ENCODE peak calls at places on chromosome 20, in six cellular contexts. O is astrocyte of the spinal cord, N is upper lobe of right lung, U is neural progenitor cell, M is heart left ventricle, X is nephron progenitor cell. H is an unnamed sample.

GRCh38 chr20:51062065-51062464 is 39.2 kb upstream of the KCNG1 start:
- DNase-seq in O (no peak), N (no peak), U (no peak), M (no peak), X (no peak), H (no peak)

GRCh38 chr20:90651-91050 is 3.2 kb downstream of the DEFB125 start:
- DNase-seq in O (no peak), N (no peak), U (no peak), M (no peak), X (no peak), H (no peak)

GRCh38 chr20:35327074-35327976 is 35.1 kb upstream of the FAM83C start:
- DNase-seq in O (no peak), N (no peak), U (no peak), M (no peak), X (no peak), H (no peak)

GRCh38 chr20:62480318-62480717 is 4.5 kb upstream of the GATA5 start:
- DNase-seq in O (no peak), N (no peak), U (no peak), M (no peak), X (no peak), H (no peak)

GRCh38 chr20:5584678-5585077 is 165.5 kb upstream of the SHLD1 start:
- DNase-seq in O (no peak), N (no peak), U (no peak), M (no peak), X (no peak), H (no peak)

GRCh38 chr20:13703265-13703664 is 64.5 kb upstream of the TASP1 start:
- DNase-seq in O (no peak), N (no peak), U (no peak), M (no peak), X (no peak), H (no peak)

GRCh38 chr20:62735331-62735821 is 26.7 kb downstream of the NTSR1 start:
- DNase-seq in O (no peak), N (peak; percentile 44), U (no peak), M (no peak), X (no peak), H (no peak)

GRCh38 chr20:11217322-11217989 is 543.7 kb upstream of the JAG1 start:
- DNase-seq in O (no peak), N (no peak), U (no peak), M (no peak), X (no peak), H (no peak)

GRCh38 chr20:44979090-44979621 is 12.8 kb downstream of the STK4 start:
- DNase-seq in O (peak; percentile 13), N (no peak), U (no peak), M (no peak), X (no peak), H (no peak)

GRCh38 chr20:1734269-1734858 is 76.8 kb upstream of the SIRPG start:
- DNase-seq in O (peak; percentile 7), N (no peak), U (no peak), M (no peak), X (no peak), H (no peak)

GRCh38 chr20:10537850-10538480 is 102.9 kb downstream of the SLX4IP start:
- DNase-seq in O (peak; percentile 73), N (no peak), U (no peak), M (no peak), X (no peak), H (no peak)

GRCh38 chr20:64038579-64039292 is 2.8 kb downstream of the C20orf204 start:
- DNase-seq in O (peak; percentile 34), N (peak; percentile 89), U (peak; percentile 89), M (peak; percentile 92), X (peak; percentile 88), H (peak; percentile 98)

GRCh38 chr20:62364911-62365736 is 2.0 kb downstream of the LAMA5 start:
- DNase-seq in O (no peak), N (peak; percentile 87), U (no peak), M (peak; percentile 77), X (no peak), H (no peak)

GRCh38 chr20:2301164-2301622 is 5.4 kb downstream of the TGM3 start:
- DNase-seq in O (no peak), N (peak; percentile 74), U (no peak), M (no peak), X (no peak), H (no peak)

GRCh38 chr20:62704341-62704948 is 4.2 kb upstream of the NTSR1 start:
- DNase-seq in O (peak; percentile 91), N (peak; percentile 77), U (no peak), M (peak; percentile 91), X (no peak), H (no peak)

GRCh38 chr20:45323731-45324130 is 15.6 kb upstream of the MATN4 start:
- DNase-seq in O (no peak), N (no peak), U (no peak), M (no peak), X (no peak), H (no peak)

GRCh38 chr20:18164356-18164755 is 26.7 kb downstream of the KAT14 start:
- DNase-seq in O (peak; percentile 7), N (no peak), U (no peak), M (no peak), X (no peak), H (no peak)

GRCh38 chr20:63551068-63551467 is 2.9 kb upstream of the FNDC11 start:
- DNase-seq in O (no peak), N (no peak), U (no peak), M (no peak), X (no peak), H (no peak)

GRCh38 chr20:32775240-32775991 is 13.2 kb downstream of the DNMT3B start:
- DNase-seq in O (no peak), N (no peak), U (no peak), M (no peak), X (no peak), H (no peak)

GRCh38 chr20:38875170-38875993 is 50.8 kb upstream of the FAM83D start:
- DNase-seq in O (no peak), N (no peak), U (no peak), M (no peak), X (no peak), H (peak; percentile 63)

GRCh38 chr20:36384022-36384619 is 78.0 kb downstream of the DLGAP4 start:
- DNase-seq in O (peak; percentile 19), N (no peak), U (peak; percentile 92), M (no peak), X (peak; percentile 88), H (peak; percentile 73)
- TF ChIP-seq CTCF in O (no peak), N (no peak), U (peak; percentile 55), M (peak; percentile 13), X (peak; percentile 7), H (no peak)

GRCh38 chr20:57652865-57653545 is 32.8 kb upstream of the ZBP1 start:
- DNase-seq in O (no peak), N (peak; percentile 58), U (no peak), M (no peak), X (no peak), H (peak; percentile 1)
- TF ChIP-seq CTCF in O (no peak), N (no peak), U (no peak), M (no peak), X (no peak), H (no peak)

DNA sequence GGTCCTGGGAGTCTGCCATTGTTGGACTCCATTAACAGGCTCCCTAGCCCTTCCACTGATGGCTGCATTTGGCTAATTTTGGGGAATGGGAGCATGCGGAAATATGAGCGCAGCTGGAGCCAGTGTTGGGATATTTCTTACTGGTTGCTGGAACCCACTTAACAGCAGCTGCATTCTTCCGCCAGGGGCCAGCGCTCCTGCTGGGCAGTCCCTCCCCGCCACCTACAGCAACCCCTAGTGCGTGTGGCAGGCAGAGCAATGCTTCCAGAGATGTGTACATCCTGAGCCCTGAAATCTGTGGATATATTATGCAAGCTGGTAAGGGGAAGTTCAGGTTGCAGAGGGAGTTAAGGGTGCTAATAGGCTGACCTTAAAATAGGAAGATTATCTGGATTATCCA is 16.4 kb downstream of the CST8 start:
- DNase-seq in O (no peak), N (no peak), U (peak; percentile 22), M (no peak), X (no peak), H (no peak)
- TF ChIP-seq CTCF in O (no peak), N (no peak), U (peak; percentile 9), M (no peak), X (no peak), H (no peak)

GRCh38 chr20:7980332-7981046 is 39.1 kb downstream of the TMX4 start:
- DNase-seq in O (peak; percentile 45), N (no peak), U (peak; percentile 52), M (no peak), X (peak; percentile 7), H (peak; percentile 7)
- TF ChIP-seq CTCF in O (peak; percentile 49), N (peak; percentile 39), U (peak; percentile 63), M (peak; percentile 44), X (peak; percentile 50), H (peak; percentile 55)

GRCh38 chr20:60808701-60809100 is 443.4 kb upstream of the CDH4 start:
- DNase-seq in O (no peak), N (no peak), U (no peak), M (no peak), X (no peak), H (no peak)
- TF ChIP-seq CTCF in O (no peak), N (no peak), U (no peak), M (no peak), X (no peak), H (no peak)

GRCh38 chr20:49615401-49616153 is 47.6 kb upstream of the PTGIS start:
- DNase-seq in O (no peak), N (peak; percentile 54), U (no peak), M (peak; percentile 84), X (no peak), H (no peak)

GRCh38 chr20:49618289-49618688 is 50.4 kb upstream of the PTGIS start:
- DNase-seq in O (no peak), N (no peak), U (no peak), M (no peak), X (no peak), H (no peak)

GRCh38 chr20:49619113-49620048 is 51.4 kb upstream of the PTGIS start:
- DNase-seq in O (no peak), N (no peak), U (no peak), M (no peak), X (no peak), H (no peak)

GRCh38 chr20:49614338-49615050 is 46.6 kb upstream of the PTGIS start:
- DNase-seq in O (no peak), N (peak; percentile 22), U (no peak), M (no peak), X (no peak), H (no peak)

GRCh38 chr20:49616154-49617007 is 48.4 kb upstream of the PTGIS start:
- DNase-seq in O (no peak), N (peak; percentile 35), U (no peak), M (no peak), X (no peak), H (no peak)
- TF ChIP-seq CTCF in O (no peak), N (no peak), U (no peak), M (no peak), X (no peak), H (no peak)

DNA sequence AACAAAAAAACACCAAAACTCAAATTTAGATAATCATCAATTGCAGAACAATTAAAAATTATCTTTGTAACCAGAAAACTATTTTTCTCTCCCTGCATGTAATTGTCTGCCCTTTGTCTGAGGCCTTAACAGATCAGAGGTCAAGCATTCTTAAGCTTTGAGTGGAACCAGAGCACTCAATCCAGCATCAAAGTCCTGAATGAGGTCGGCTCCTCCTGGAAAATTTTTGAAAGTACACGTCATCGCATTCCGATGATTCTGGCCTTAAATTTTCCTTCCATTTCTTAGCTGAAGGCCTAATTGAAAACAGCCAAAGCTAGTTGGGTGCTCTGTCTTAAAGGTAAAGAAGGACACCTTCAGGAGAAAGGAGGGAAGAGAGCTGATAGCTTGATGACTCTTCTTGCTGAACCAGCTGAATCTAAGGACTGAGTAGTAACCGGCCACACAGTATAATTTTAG is 510.2 kb upstream of the SULF2 start:
- DNase-seq in O (peak; percentile 93), N (no peak), U (peak; percentile 76), M (no peak), X (peak; percentile 32), H (peak; percentile 18)
- TF ChIP-seq CTCF in O (peak; percentile 46), N (peak; percentile 21), U (peak; percentile 46), M (peak; percentile 45), X (peak; percentile 14), H (no peak)